ENCODE peak calls at places on chromosomes 12 and 14, in nine cellular contexts. Y is T-helper 22 cell; R is HepG2; U is activated naive CD8-positive, alpha-beta T cell treated with anti-CD3 and anti-CD28 coated beads, Interleukin-2, amount 10 ng/mL, durations not matched to agents 7 days and 5 days; H is germinal center; M is HTR-8/SVneo; J is T-cell; I is GM12864; S is stimulated activated CD4-positive, alpha-beta T cell treated with anti-CD3 and anti-CD28 coated beads, Interleukin-15, amount 100 ng/mL, for 1 hour. T is an unnamed sample.

GRCh38 chr12:64749466-64750202 is 9.6 kb downstream of the GNS start:
- DNase-seq in Y (no peak), R (no peak), U (no peak), H (no peak), M (no peak), J (no peak), I (no peak), S (no peak), T (no peak)

GRCh38 chr12:17470460-17470859 is 619.5 kb downstream of the RERGL start:
- DNase-seq in Y (no peak), R (no peak), U (no peak), H (no peak), M (no peak), J (no peak), I (no peak), S (no peak), T (no peak)

GRCh38 chr12:64452559-64453329 is 824 bp downstream of the TBK1 start:
- DNase-seq in Y (no peak), R (peak; percentile 52), U (no peak), H (peak; percentile 12), M (peak; percentile 62), J (no peak), I (no peak), S (no peak), T (peak; percentile 5)

GRCh38 chr14:47194051-47194450 is 481.4 kb downstream of the MDGA2 start:
- DNase-seq in Y (no peak), R (no peak), U (no peak), H (no peak), M (peak; percentile 1), J (no peak), I (no peak), S (no peak), T (no peak)

GRCh38 chr12:1797011-1797901 is 23.1 kb upstream of the LRTM2 start:
- DNase-seq in Y (peak; percentile 57), R (no peak), U (peak; percentile 70), H (peak; percentile 64), M (no peak), J (peak; percentile 41), I (no peak), S (no peak), T (peak; percentile 41)

GRCh38 chr12:49947593-49948226 is 2.8 kb upstream of the AQP2 start:
- DNase-seq in Y (no peak), R (no peak), U (peak; percentile 21), H (no peak), M (no peak), J (no peak), I (no peak), S (no peak), T (no peak)

GRCh38 chr14:72863216-72864006 is 30.5 kb downstream of the DPF3 start:
- DNase-seq in Y (no peak), R (no peak), U (no peak), H (no peak), M (no peak), J (no peak), I (peak; percentile 34), S (no peak), T (no peak)

GRCh38 chr14:100534528-100535286 is 52.5 kb downstream of the BEGAIN start:
- DNase-seq in Y (no peak), R (no peak), U (no peak), H (no peak), M (no peak), J (no peak), I (no peak), S (no peak), T (no peak)

GRCh38 chr12:58841058-58841798 is 79.1 kb downstream of the LRIG3 start:
- DNase-seq in Y (no peak), R (no peak), U (no peak), H (no peak), M (no peak), J (no peak), I (no peak), S (no peak), T (no peak)

GRCh38 chr14:101927859-101928258 is 36.5 kb upstream of the DYNC1H1 start:
- DNase-seq in Y (no peak), R (no peak), U (no peak), H (no peak), M (no peak), J (no peak), I (no peak), S (no peak), T (no peak)

GRCh38 chr14:58332514-58332913 is 34.2 kb downstream of the ARID4A start:
- DNase-seq in Y (no peak), R (no peak), U (no peak), H (no peak), M (no peak), J (no peak), I (no peak), S (no peak), T (no peak)

GRCh38 chr12:48177985-48178384 is 5.5 kb upstream of the CCDC184 start:
- DNase-seq in Y (no peak), R (no peak), U (no peak), H (no peak), M (no peak), J (no peak), I (no peak), S (no peak), T (no peak)

GRCh38 chr12:25570418-25570817 is 17.3 kb upstream of the LMNTD1 start:
- DNase-seq in Y (no peak), R (no peak), U (no peak), H (no peak), M (no peak), J (no peak), I (no peak), S (no peak), T (no peak)

GRCh38 chr14:58920230-58920629 is 268.2 kb upstream of the DAAM1 start:
- DNase-seq in Y (no peak), R (no peak), U (no peak), H (no peak), M (no peak), J (no peak), I (no peak), S (no peak), T (no peak)

GRCh38 chr14:52283099-52283498 is 15.6 kb downstream of the PTGDR start:
- DNase-seq in Y (no peak), R (no peak), U (no peak), H (no peak), M (no peak), J (no peak), I (no peak), S (no peak), T (no peak)

GRCh38 chr14:50784683-50785505 is 46.1 kb downstream of the NIN start:
- DNase-seq in Y (no peak), R (no peak), U (no peak), H (no peak), M (no peak), J (no peak), I (no peak), S (no peak), T (no peak)

GRCh38 chr14:105316968-105317498 is 2.5 kb downstream of the PACS2 start:
- DNase-seq in Y (no peak), R (no peak), U (no peak), H (no peak), M (no peak), J (no peak), I (no peak), S (no peak), T (no peak)

GRCh38 chr12:93786669-93787397 is 109.7 kb downstream of the CRADD start:
- DNase-seq in Y (no peak), R (no peak), U (no peak), H (no peak), M (no peak), J (no peak), I (no peak), S (no peak), T (no peak)

GRCh38 chr12:132147423-132148367 is 3.4 kb downstream of the NOC4L start:
- DNase-seq in Y (no peak), R (no peak), U (peak; percentile 28), H (no peak), M (no peak), J (no peak), I (no peak), S (no peak), T (no peak)

GRCh38 chr12:52798003-52798670 is 2.2 kb upstream of the KRT3 start:
- DNase-seq in Y (no peak), R (no peak), U (no peak), H (no peak), M (no peak), J (no peak), I (no peak), S (no peak), T (no peak)